ENCODE peak calls at places on chromosome 18, in eight cellular contexts. One of them, this sample, is unnamed.

GRCh38 chr18:45449761-45450227 is 165.5 kb upstream of the SLC14A2 start:
- DNase-seq in CD8-positive, alpha-beta memory T cell: no peak
- DNase-seq in head of caudate nucleus: peak; percentile 53
- DNase-seq in neural crest cell: no peak
- DNase-seq in kidney tubule cell: no peak
- DNase-seq in occipital lobe: peak; percentile 20
- DNase-seq in pancreas: peak; percentile 14
- DNase-seq in left cardiac atrium: peak; percentile 69
- DNase-seq in this sample: no peak

GRCh38 chr18:21080576-21080975 is 31.0 kb downstream of the ROCK1 start:
- DNase-seq in CD8-positive, alpha-beta memory T cell: no peak
- DNase-seq in head of caudate nucleus: no peak
- DNase-seq in neural crest cell: no peak
- DNase-seq in kidney tubule cell: no peak
- DNase-seq in occipital lobe: no peak
- DNase-seq in pancreas: no peak
- DNase-seq in left cardiac atrium: no peak
- DNase-seq in this sample: no peak

GRCh38 chr18:49177071-49177470 is 226.3 kb upstream of the SMAD7 start:
- DNase-seq in CD8-positive, alpha-beta memory T cell: no peak
- DNase-seq in head of caudate nucleus: no peak
- DNase-seq in neural crest cell: no peak
- DNase-seq in kidney tubule cell: peak; percentile 7
- DNase-seq in occipital lobe: no peak
- DNase-seq in pancreas: no peak
- DNase-seq in left cardiac atrium: no peak
- DNase-seq in this sample: no peak

GRCh38 chr18:12679183-12679786 is 21.4 kb upstream of the SPIRE1 start:
- DNase-seq in CD8-positive, alpha-beta memory T cell: no peak
- DNase-seq in head of caudate nucleus: peak; percentile 31
- DNase-seq in neural crest cell: no peak
- DNase-seq in kidney tubule cell: peak; percentile 36
- DNase-seq in occipital lobe: no peak
- DNase-seq in pancreas: no peak
- DNase-seq in left cardiac atrium: peak; percentile 78
- DNase-seq in this sample: no peak

GRCh38 chr18:23141022-23141999 is 6.0 kb downstream of the CABLES1 start:
- DNase-seq in CD8-positive, alpha-beta memory T cell: no peak
- DNase-seq in head of caudate nucleus: peak; percentile 28
- DNase-seq in neural crest cell: no peak
- DNase-seq in kidney tubule cell: peak; percentile 53
- DNase-seq in occipital lobe: no peak
- DNase-seq in pancreas: peak; percentile 33
- DNase-seq in left cardiac atrium: peak; percentile 64
- DNase-seq in this sample: peak; percentile 94

GRCh38 chr18:12885500-12885899 is 1.5 kb upstream of the PTPN2 start:
- DNase-seq in CD8-positive, alpha-beta memory T cell: no peak
- DNase-seq in head of caudate nucleus: no peak
- DNase-seq in neural crest cell: no peak
- DNase-seq in kidney tubule cell: no peak
- DNase-seq in occipital lobe: no peak
- DNase-seq in pancreas: no peak
- DNase-seq in left cardiac atrium: no peak
- DNase-seq in this sample: no peak

GRCh38 chr18:78875268-78875997 is 104.2 kb upstream of the SALL3 start:
- DNase-seq in CD8-positive, alpha-beta memory T cell: no peak
- DNase-seq in head of caudate nucleus: peak; percentile 70
- DNase-seq in neural crest cell: peak; percentile 25
- DNase-seq in kidney tubule cell: peak; percentile 38
- DNase-seq in occipital lobe: no peak
- DNase-seq in pancreas: peak; percentile 28
- DNase-seq in left cardiac atrium: no peak
- DNase-seq in this sample: no peak

GRCh38 chr18:31102020-31102684 is at the start of gene DSC2:
- DNase-seq in CD8-positive, alpha-beta memory T cell: no peak
- DNase-seq in head of caudate nucleus: peak; percentile 22
- DNase-seq in neural crest cell: peak; percentile 41
- DNase-seq in kidney tubule cell: peak; percentile 69
- DNase-seq in occipital lobe: no peak
- DNase-seq in pancreas: peak; percentile 65
- DNase-seq in left cardiac atrium: peak; percentile 33
- DNase-seq in this sample: peak; percentile 61

GRCh38 chr18:34492652-34493051 is 217.4 kb upstream of the DTNA start:
- DNase-seq in CD8-positive, alpha-beta memory T cell: no peak
- DNase-seq in head of caudate nucleus: no peak
- DNase-seq in neural crest cell: no peak
- DNase-seq in kidney tubule cell: peak; percentile 61
- DNase-seq in occipital lobe: no peak
- DNase-seq in pancreas: no peak
- DNase-seq in left cardiac atrium: no peak
- DNase-seq in this sample: no peak

GRCh38 chr18:8264861-8265411 is 344.3 kb upstream of the RAB12 start:
- DNase-seq in CD8-positive, alpha-beta memory T cell: no peak
- DNase-seq in head of caudate nucleus: no peak
- DNase-seq in neural crest cell: no peak
- DNase-seq in kidney tubule cell: no peak
- DNase-seq in occipital lobe: no peak
- DNase-seq in pancreas: no peak
- DNase-seq in left cardiac atrium: no peak
- DNase-seq in this sample: peak; percentile 57

GRCh38 chr18:3624818-3625716 is 175.1 kb downstream of the TGIF1 start:
- DNase-seq in CD8-positive, alpha-beta memory T cell: peak; percentile 28
- DNase-seq in head of caudate nucleus: no peak
- DNase-seq in neural crest cell: no peak
- DNase-seq in kidney tubule cell: peak; percentile 99
- DNase-seq in occipital lobe: peak; percentile 21
- DNase-seq in pancreas: no peak
- DNase-seq in left cardiac atrium: no peak
- DNase-seq in this sample: peak; percentile 43

GRCh38 chr18:77143196-77143595 is 10.6 kb upstream of the MBP start:
- DNase-seq in CD8-positive, alpha-beta memory T cell: no peak
- DNase-seq in head of caudate nucleus: no peak
- DNase-seq in neural crest cell: no peak
- DNase-seq in kidney tubule cell: no peak
- DNase-seq in occipital lobe: no peak
- DNase-seq in pancreas: no peak
- DNase-seq in left cardiac atrium: no peak
- DNase-seq in this sample: no peak

GRCh38 chr18:8460748-8461147 is 148.5 kb upstream of the RAB12 start:
- DNase-seq in CD8-positive, alpha-beta memory T cell: no peak
- DNase-seq in head of caudate nucleus: no peak
- DNase-seq in neural crest cell: no peak
- DNase-seq in kidney tubule cell: no peak
- DNase-seq in occipital lobe: no peak
- DNase-seq in pancreas: no peak
- DNase-seq in left cardiac atrium: no peak
- DNase-seq in this sample: no peak

GRCh38 chr18:48533340-48534093 is 5.3 kb upstream of the CTIF start:
- DNase-seq in CD8-positive, alpha-beta memory T cell: no peak
- DNase-seq in head of caudate nucleus: no peak
- DNase-seq in neural crest cell: no peak
- DNase-seq in kidney tubule cell: no peak
- DNase-seq in occipital lobe: no peak
- DNase-seq in pancreas: no peak
- DNase-seq in left cardiac atrium: no peak
- DNase-seq in this sample: no peak

GRCh38 chr18:58026395-58026794 is 17.6 kb upstream of the NEDD4L start:
- DNase-seq in CD8-positive, alpha-beta memory T cell: no peak
- DNase-seq in head of caudate nucleus: no peak
- DNase-seq in neural crest cell: no peak
- DNase-seq in kidney tubule cell: peak; percentile 12
- DNase-seq in occipital lobe: no peak
- DNase-seq in pancreas: no peak
- DNase-seq in left cardiac atrium: no peak
- DNase-seq in this sample: no peak

GRCh38 chr18:49238433-49239042 is 221.9 kb downstream of the DYM start:
- DNase-seq in CD8-positive, alpha-beta memory T cell: no peak
- DNase-seq in head of caudate nucleus: no peak
- DNase-seq in neural crest cell: peak; percentile 33
- DNase-seq in kidney tubule cell: peak; percentile 51
- DNase-seq in occipital lobe: no peak
- DNase-seq in pancreas: no peak
- DNase-seq in left cardiac atrium: no peak
- DNase-seq in this sample: no peak

GRCh38 chr18:36130039-36130831 is 536 bp downstream of the ELP2 start:
- DNase-seq in CD8-positive, alpha-beta memory T cell: no peak
- DNase-seq in head of caudate nucleus: no peak
- DNase-seq in neural crest cell: no peak
- DNase-seq in kidney tubule cell: no peak
- DNase-seq in occipital lobe: no peak
- DNase-seq in pancreas: no peak
- DNase-seq in left cardiac atrium: no peak
- DNase-seq in this sample: no peak

GRCh38 chr18:26461405-26461804 is 86.9 kb downstream of the KCTD1 start:
- DNase-seq in CD8-positive, alpha-beta memory T cell: no peak
- DNase-seq in head of caudate nucleus: no peak
- DNase-seq in neural crest cell: no peak
- DNase-seq in kidney tubule cell: no peak
- DNase-seq in occipital lobe: no peak
- DNase-seq in pancreas: no peak
- DNase-seq in left cardiac atrium: no peak
- DNase-seq in this sample: no peak

GRCh38 chr18:79525556-79526467 is 130.1 kb downstream of the NFATC1 start:
- DNase-seq in CD8-positive, alpha-beta memory T cell: no peak
- DNase-seq in head of caudate nucleus: no peak
- DNase-seq in neural crest cell: no peak
- DNase-seq in kidney tubule cell: no peak
- DNase-seq in occipital lobe: no peak
- DNase-seq in pancreas: no peak
- DNase-seq in left cardiac atrium: peak; percentile 88
- DNase-seq in this sample: no peak

GRCh38 chr18:10036479-10036878 is 122.7 kb downstream of the VAPA start:
- DNase-seq in CD8-positive, alpha-beta memory T cell: no peak
- DNase-seq in head of caudate nucleus: no peak
- DNase-seq in neural crest cell: no peak
- DNase-seq in kidney tubule cell: no peak
- DNase-seq in occipital lobe: no peak
- DNase-seq in pancreas: no peak
- DNase-seq in left cardiac atrium: no peak
- DNase-seq in this sample: no peak

GRCh38 chr18:449374-449773 is 51.1 kb downstream of the COLEC12 start:
- DNase-seq in CD8-positive, alpha-beta memory T cell: no peak
- DNase-seq in head of caudate nucleus: no peak
- DNase-seq in neural crest cell: no peak
- DNase-seq in kidney tubule cell: peak; percentile 59
- DNase-seq in occipital lobe: no peak
- DNase-seq in pancreas: peak; percentile 70
- DNase-seq in left cardiac atrium: peak; percentile 28
- DNase-seq in this sample: no peak

GRCh38 chr18:8049147-8049546 is 482.0 kb downstream of the PTPRM start:
- DNase-seq in CD8-positive, alpha-beta memory T cell: no peak
- DNase-seq in head of caudate nucleus: no peak
- DNase-seq in neural crest cell: no peak
- DNase-seq in kidney tubule cell: peak; percentile 28
- DNase-seq in occipital lobe: no peak
- DNase-seq in pancreas: no peak
- DNase-seq in left cardiac atrium: no peak
- DNase-seq in this sample: no peak

GRCh38 chr18:22346968-22347611 is 70.6 kb downstream of the CTAGE1 start:
- DNase-seq in CD8-positive, alpha-beta memory T cell: no peak
- DNase-seq in head of caudate nucleus: no peak
- DNase-seq in neural crest cell: peak; percentile 55
- DNase-seq in kidney tubule cell: peak; percentile 32
- DNase-seq in occipital lobe: no peak
- DNase-seq in pancreas: peak; percentile 69
- DNase-seq in left cardiac atrium: peak; percentile 89
- DNase-seq in this sample: peak; percentile 96

GRCh38 chr18:42446195-42446594 is 491.2 kb downstream of the PIK3C3 start:
- DNase-seq in CD8-positive, alpha-beta memory T cell: no peak
- DNase-seq in head of caudate nucleus: no peak
- DNase-seq in neural crest cell: no peak
- DNase-seq in kidney tubule cell: peak; percentile 98
- DNase-seq in occipital lobe: no peak
- DNase-seq in pancreas: no peak
- DNase-seq in left cardiac atrium: no peak
- DNase-seq in this sample: no peak

GRCh38 chr18:21761471-21762115 is 21.0 kb downstream of the MIB1 start:
- DNase-seq in CD8-positive, alpha-beta memory T cell: no peak
- DNase-seq in head of caudate nucleus: no peak
- DNase-seq in neural crest cell: no peak
- DNase-seq in kidney tubule cell: no peak
- DNase-seq in occipital lobe: no peak
- DNase-seq in pancreas: no peak
- DNase-seq in left cardiac atrium: no peak
- DNase-seq in this sample: no peak

GRCh38 chr18:49849331-49850217 is 36.2 kb upstream of the ACAA2 start:
- DNase-seq in CD8-positive, alpha-beta memory T cell: no peak
- DNase-seq in head of caudate nucleus: no peak
- DNase-seq in neural crest cell: no peak
- DNase-seq in kidney tubule cell: peak; percentile 99
- DNase-seq in occipital lobe: no peak
- DNase-seq in pancreas: no peak
- DNase-seq in left cardiac atrium: peak; percentile 66
- DNase-seq in this sample: no peak

GRCh38 chr18:38470421-38470820 is 904.8 kb upstream of the CELF4 start:
- DNase-seq in CD8-positive, alpha-beta memory T cell: no peak
- DNase-seq in head of caudate nucleus: no peak
- DNase-seq in neural crest cell: no peak
- DNase-seq in kidney tubule cell: no peak
- DNase-seq in occipital lobe: no peak
- DNase-seq in pancreas: no peak
- DNase-seq in left cardiac atrium: no peak
- DNase-seq in this sample: no peak

GRCh38 chr18:39660141-39660540 is 2094.5 kb upstream of the CELF4 start:
- DNase-seq in CD8-positive, alpha-beta memory T cell: no peak
- DNase-seq in head of caudate nucleus: no peak
- DNase-seq in neural crest cell: no peak
- DNase-seq in kidney tubule cell: no peak
- DNase-seq in occipital lobe: no peak
- DNase-seq in pancreas: no peak
- DNase-seq in left cardiac atrium: no peak
- DNase-seq in this sample: no peak

GRCh38 chr18:39448942-39449341 is 1883.3 kb upstream of the CELF4 start:
- DNase-seq in CD8-positive, alpha-beta memory T cell: no peak
- DNase-seq in head of caudate nucleus: no peak
- DNase-seq in neural crest cell: no peak
- DNase-seq in kidney tubule cell: no peak
- DNase-seq in occipital lobe: no peak
- DNase-seq in pancreas: no peak
- DNase-seq in left cardiac atrium: no peak
- DNase-seq in this sample: no peak

GRCh38 chr18:35603528-35603927 is 22.0 kb downstream of the GALNT1 start:
- DNase-seq in CD8-positive, alpha-beta memory T cell: no peak
- DNase-seq in head of caudate nucleus: no peak
- DNase-seq in neural crest cell: no peak
- DNase-seq in kidney tubule cell: no peak
- DNase-seq in occipital lobe: no peak
- DNase-seq in pancreas: no peak
- DNase-seq in left cardiac atrium: no peak
- DNase-seq in this sample: no peak

GRCh38 chr18:51123481-51123880 is 74.0 kb downstream of the MEX3C start:
- DNase-seq in CD8-positive, alpha-beta memory T cell: no peak
- DNase-seq in head of caudate nucleus: no peak
- DNase-seq in neural crest cell: no peak
- DNase-seq in kidney tubule cell: no peak
- DNase-seq in occipital lobe: no peak
- DNase-seq in pancreas: no peak
- DNase-seq in left cardiac atrium: no peak
- DNase-seq in this sample: no peak

GRCh38 chr18:9536354-9537152 is 61.2 kb downstream of the RALBP1 start:
- DNase-seq in CD8-positive, alpha-beta memory T cell: no peak
- DNase-seq in head of caudate nucleus: no peak
- DNase-seq in neural crest cell: no peak
- DNase-seq in kidney tubule cell: no peak
- DNase-seq in occipital lobe: no peak
- DNase-seq in pancreas: no peak
- DNase-seq in left cardiac atrium: no peak
- DNase-seq in this sample: no peak

GRCh38 chr18:50614838-50615237 is 55.0 kb downstream of the MAPK4 start:
- DNase-seq in CD8-positive, alpha-beta memory T cell: no peak
- DNase-seq in head of caudate nucleus: no peak
- DNase-seq in neural crest cell: no peak
- DNase-seq in kidney tubule cell: peak; percentile 9
- DNase-seq in occipital lobe: peak; percentile 21
- DNase-seq in pancreas: peak; percentile 24
- DNase-seq in left cardiac atrium: no peak
- DNase-seq in this sample: peak; percentile 84

GRCh38 chr18:55268146-55268545 is 308.9 kb upstream of the CCDC68 start:
- DNase-seq in CD8-positive, alpha-beta memory T cell: no peak
- DNase-seq in head of caudate nucleus: no peak
- DNase-seq in neural crest cell: no peak
- DNase-seq in kidney tubule cell: peak; percentile 66
- DNase-seq in occipital lobe: no peak
- DNase-seq in pancreas: no peak
- DNase-seq in left cardiac atrium: no peak
- DNase-seq in this sample: no peak